ENCODE peak calls at places on chromosome 12, in nine cellular contexts. P, R, Z, V, G, M, L, E and I are unnamed samples.

GRCh38 chr12:93085383-93086287 is 156.5 kb upstream of the EEA1 start:
- DNase-seq in P (no peak), R (no peak), Z (no peak), V (no peak), G (no peak), M (no peak), L (no peak), E (no peak), I (no peak)

GRCh38 chr12:15550778-15551177 is 228.5 kb downstream of the PTPRO start:
- DNase-seq in P (no peak), R (no peak), Z (no peak), V (no peak), G (no peak), M (no peak), L (no peak), E (no peak), I (no peak)

GRCh38 chr12:96210376-96211055 is 16.3 kb downstream of the ELK3 start:
- DNase-seq in P (no peak), R (no peak), Z (no peak), V (no peak), G (no peak), M (no peak), L (no peak), E (no peak), I (no peak)

GRCh38 chr12:74538491-74539258 is 1.0 kb downstream of the ATXN7L3B start:
- DNase-seq in P (no peak), R (no peak), Z (no peak), V (peak; percentile 26), G (peak; percentile 16), M (no peak), L (no peak), E (no peak), I (no peak)

GRCh38 chr12:109421355-109422087 is 55.6 kb downstream of the KCTD10 start:
- DNase-seq in P (no peak), R (no peak), Z (no peak), V (no peak), G (peak; percentile 15), M (no peak), L (no peak), E (no peak), I (no peak)

GRCh38 chr12:104011265-104011664 is 38.7 kb downstream of the GLT8D2 start:
- DNase-seq in P (peak; percentile 25), R (no peak), Z (no peak), V (peak; percentile 92), G (peak; percentile 89), M (no peak), L (peak; percentile 79), E (peak; percentile 65), I (no peak)

GRCh38 chr12:56299308-56299852 is 750 bp downstream of the CS start:
- DNase-seq in P (no peak), R (no peak), Z (no peak), V (peak; percentile 30), G (no peak), M (no peak), L (no peak), E (no peak), I (no peak)

GRCh38 chr12:26961803-26962202 is 23.5 kb downstream of the FGFR1OP2 start:
- DNase-seq in P (no peak), R (no peak), Z (no peak), V (no peak), G (no peak), M (no peak), L (no peak), E (no peak), I (no peak)

GRCh38 chr12:40105515-40106201 is at the start of gene SLC2A13:
- DNase-seq in P (peak; percentile 75), R (peak; percentile 78), Z (peak; percentile 92), V (peak; percentile 74), G (peak; percentile 56), M (peak; percentile 87), L (peak; percentile 31), E (no peak), I (peak; percentile 62)

GRCh38 chr12:40101747-40102146 is 4.1 kb downstream of the SLC2A13 start:
- DNase-seq in P (no peak), R (no peak), Z (no peak), V (no peak), G (no peak), M (no peak), L (no peak), E (no peak), I (no peak)

GRCh38 chr12:40105265-40105514 is 691 bp downstream of the SLC2A13 start:
- DNase-seq in P (no peak), R (peak; percentile 61), Z (peak; percentile 87), V (peak; percentile 26), G (peak; percentile 20), M (no peak), L (peak; percentile 4), E (no peak), I (peak; percentile 52)

GRCh38 chr12:40104461-40105264 is 1.2 kb downstream of the SLC2A13 start:
- DNase-seq in P (no peak), R (peak; percentile 26), Z (no peak), V (no peak), G (peak; percentile 6), M (no peak), L (no peak), E (no peak), I (no peak)

DNA sequence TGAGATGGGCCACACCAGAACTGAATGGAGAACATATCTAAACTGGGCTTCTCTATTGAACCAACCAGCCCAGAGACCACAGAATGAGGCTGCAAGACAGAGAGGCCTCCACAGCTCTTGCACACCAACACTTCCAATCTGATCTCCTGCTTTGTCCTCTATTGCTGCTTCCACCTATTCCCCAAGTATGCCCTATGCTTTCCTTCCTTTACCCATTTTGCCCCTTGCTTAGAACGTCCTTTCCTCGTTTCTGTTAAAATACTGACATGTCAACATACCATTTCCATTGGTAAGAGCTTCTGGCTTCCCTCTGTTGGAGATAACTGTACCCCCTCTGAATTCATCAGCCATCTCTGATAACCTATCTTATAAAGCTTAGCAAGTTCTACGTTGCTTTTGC is 2.8 kb downstream of the SLC2A13 start:
- DNase-seq in P (no peak), R (no peak), Z (no peak), V (no peak), G (no peak), M (no peak), L (no peak), E (no peak), I (no peak)
- H3K4me3 ChIP-seq in P (no peak overlapping the region), R (no peak overlapping the region), Z (no peak overlapping the region), V (no peak overlapping the region), G (no peak overlapping the region), M (no peak overlapping the region), L (no peak overlapping the region), E (no peak overlapping the region), I (no peak overlapping the region)

GRCh38 chr12:99024870-99025269 is 379.8 kb downstream of the APAF1 start:
- DNase-seq in P (no peak), R (no peak), Z (no peak), V (no peak), G (no peak), M (no peak), L (no peak), E (no peak), I (no peak)

GRCh38 chr12:99024191-99024590 is 379.1 kb downstream of the APAF1 start:
- DNase-seq in P (no peak), R (no peak), Z (no peak), V (no peak), G (no peak), M (no peak), L (no peak), E (no peak), I (no peak)

GRCh38 chr12:99026332-99027116 is 381.4 kb downstream of the APAF1 start:
- DNase-seq in P (no peak), R (no peak), Z (no peak), V (no peak), G (no peak), M (no peak), L (no peak), E (no peak), I (no peak)

GRCh38 chr12:99027491-99027890 is 382.4 kb downstream of the APAF1 start:
- DNase-seq in P (no peak), R (no peak), Z (no peak), V (no peak), G (no peak), M (no peak), L (no peak), E (no peak), I (no peak)

GRCh38 chr12:99029502-99030271 is 384.6 kb downstream of the APAF1 start:
- DNase-seq in P (no peak), R (no peak), Z (no peak), V (no peak), G (no peak), M (no peak), L (no peak), E (no peak), I (no peak)
- H3K4me3 ChIP-seq in P (no peak overlapping the region), R (no peak overlapping the region), Z (no peak overlapping the region), V (no peak overlapping the region), G (no peak overlapping the region), M (no peak overlapping the region), L (no peak overlapping the region), E (no peak overlapping the region), I (no peak overlapping the region)

GRCh38 chr12:550473-551260 is 90.9 kb downstream of the B4GALNT3 start:
- DNase-seq in P (no peak), R (peak; percentile 82), Z (peak; percentile 62), V (no peak), G (no peak), M (no peak), L (no peak), E (no peak), I (no peak)

GRCh38 chr12:556498-556897 is 96.8 kb downstream of the B4GALNT3 start:
- DNase-seq in P (no peak), R (peak; percentile 25), Z (no peak), V (no peak), G (no peak), M (no peak), L (no peak), E (no peak), I (no peak)

GRCh38 chr12:552466-552865 is 92.7 kb downstream of the B4GALNT3 start:
- DNase-seq in P (no peak), R (peak; percentile 65), Z (peak; percentile 76), V (no peak), G (peak; percentile 31), M (no peak), L (no peak), E (no peak), I (no peak)

GRCh38 chr12:553216-554000 is 93.7 kb downstream of the B4GALNT3 start:
- DNase-seq in P (no peak), R (peak; percentile 30), Z (peak; percentile 77), V (no peak), G (no peak), M (no peak), L (no peak), E (no peak), I (no peak)

DNA sequence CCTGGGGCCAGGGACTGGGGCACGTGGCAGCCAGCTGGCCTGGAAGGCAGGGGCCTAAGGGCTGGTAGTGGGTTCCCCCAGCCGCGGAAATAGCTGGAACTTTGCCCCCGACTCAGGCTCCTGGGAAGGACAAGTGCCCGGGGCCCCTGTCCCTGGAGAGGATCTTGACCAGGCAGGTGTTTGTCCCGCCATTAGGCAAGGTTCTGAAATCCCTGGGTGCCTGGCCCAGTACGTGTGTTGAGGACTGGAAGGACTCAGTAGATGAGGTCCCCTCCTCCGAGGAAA is 94.2 kb downstream of the B4GALNT3 start:
- DNase-seq in P (no peak), R (no peak), Z (peak; percentile 38), V (no peak), G (no peak), M (no peak), L (no peak), E (no peak), I (no peak)
- H3K4me3 ChIP-seq in P (no peak overlapping the region), R (no peak overlapping the region), Z (no peak overlapping the region), V (no peak overlapping the region), G (no peak overlapping the region), M (no peak overlapping the region), L (no peak overlapping the region), E (no peak overlapping the region), I (no peak overlapping the region)

GRCh38 chr12:124545508-124546418 is 21.6 kb downstream of the NCOR2 start:
- DNase-seq in P (no peak), R (no peak), Z (peak; percentile 82), V (no peak), G (peak; percentile 65), M (no peak), L (no peak), E (no peak), I (no peak)
- H3K4me3 ChIP-seq in P (no peak overlapping the region), R (no peak overlapping the region), Z (no peak overlapping the region), V (no peak overlapping the region), G (no peak overlapping the region), M (no peak overlapping the region), L (no peak overlapping the region), E (no peak overlapping the region), I (no peak overlapping the region)